ENCODE peak calls at places on chromosomes 7 and 10, in four cellular contexts. C is NCI-H1417, N is dermis blood vessel endothelial cell, A is thyroid gland. U is an unnamed sample.

GRCh38 chr7:130290745-130291144 is 2.2 kb upstream of the CPA4 start:
- DNase-seq in C (no peak), N (peak; percentile 7), A (no peak), U (peak; percentile 66)

GRCh38 chr10:112314822-112315474 is 31.7 kb downstream of the TECTB start:
- DNase-seq in C (peak; percentile 67), N (peak; percentile 91), A (peak; percentile 83), U (peak; percentile 46)

GRCh38 chr10:112361951-112362770 is 11.8 kb upstream of the ACSL5 start:
- DNase-seq in C (peak; percentile 12), N (peak; percentile 90), A (peak; percentile 51), U (peak; percentile 91)

GRCh38 chr7:36128448-36129047 is 24.5 kb upstream of the EEPD1 start:
- DNase-seq in C (peak; percentile 40), N (peak; percentile 92), A (peak; percentile 76), U (peak; percentile 92)

GRCh38 chr7:108498481-108498880 is 27.5 kb downstream of the PNPLA8 start:
- DNase-seq in C (no peak), N (no peak), A (no peak), U (no peak)

GRCh38 chr10:24034571-24034970 is 174.4 kb upstream of the KIAA1217 start:
- DNase-seq in C (no peak), N (no peak), A (peak; percentile 33), U (no peak)

GRCh38 chr7:944744-945143 is 9.7 kb downstream of the ADAP1 start:
- DNase-seq in C (no peak), N (no peak), A (no peak), U (no peak)

GRCh38 chr10:29199344-29199743 is 89.5 kb upstream of the LYZL1 start:
- DNase-seq in C (no peak), N (no peak), A (no peak), U (no peak)

GRCh38 chr10:89153971-89154370 is 53.1 kb downstream of the CH25H start:
- DNase-seq in C (no peak), N (no peak), A (no peak), U (no peak)

GRCh38 chr10:52071814-52072213 is 242.3 kb upstream of the DKK1 start:
- DNase-seq in C (no peak), N (no peak), A (no peak), U (no peak)

GRCh38 chr10:72309290-72310240 is 35.8 kb downstream of the DDIT4 start:
- DNase-seq in C (peak; percentile 21), N (no peak), A (no peak), U (peak; percentile 42)

GRCh38 chr7:23242321-23242720 is 4.3 kb upstream of the GPNMB start:
- DNase-seq in C (no peak), N (no peak), A (no peak), U (no peak)

GRCh38 chr7:19747740-19748339 is 25.6 kb downstream of the TMEM196 start:
- DNase-seq in C (peak; percentile 81), N (peak; percentile 52), A (no peak), U (no peak)

GRCh38 chr10:69515699-69516547 is 57.3 kb downstream of the NEUROG3 start:
- DNase-seq in C (peak; percentile 63), N (peak; percentile 80), A (peak; percentile 65), U (peak; percentile 61)

GRCh38 chr10:42476101-42476500 is 162.3 kb downstream of the ZNF33B start:
- DNase-seq in C (no peak), N (no peak), A (no peak), U (no peak)

GRCh38 chr7:36852017-36852416 is 127.7 kb upstream of the AOAH start:
- DNase-seq in C (no peak), N (no peak), A (no peak), U (no peak)

GRCh38 chr7:29970158-29970557 is 19.4 kb downstream of the SCRN1 start:
- DNase-seq in C (no peak), N (no peak), A (no peak), U (no peak)

GRCh38 chr10:45464958-45465567 is 91.0 kb downstream of the ALOX5 start:
- DNase-seq in C (peak; percentile 66), N (peak; percentile 85), A (peak; percentile 71), U (peak; percentile 50)

GRCh38 chr10:120841522-120842189 is 9.5 kb upstream of the WDR11 start:
- DNase-seq in C (no peak), N (no peak), A (no peak), U (no peak)

GRCh38 chr7:33155811-33156210 is 26.4 kb downstream of the BBS9 start:
- DNase-seq in C (no peak), N (no peak), A (no peak), U (no peak)

GRCh38 chr7:144027070-144027469 is 21.7 kb upstream of the OR2A5 start:
- DNase-seq in C (peak; percentile 47), N (peak; percentile 54), A (no peak), U (no peak)

GRCh38 chr10:33254556-33255160 is 79.8 kb downstream of the NRP1 start:
- DNase-seq in C (no peak), N (peak; percentile 72), A (no peak), U (no peak)

GRCh38 chr7:127486654-127487053 is 94.1 kb upstream of the ZNF800 start:
- DNase-seq in C (no peak), N (no peak), A (no peak), U (no peak)

GRCh38 chr7:73668103-73668937 is 689 bp downstream of the VPS37D start:
- DNase-seq in C (peak; percentile 52), N (peak; percentile 16), A (no peak), U (no peak)

GRCh38 chr7:120654241-120654640 is 203.7 kb downstream of the TSPAN12 start:
- DNase-seq in C (no peak), N (no peak), A (no peak), U (no peak)

GRCh38 chr7:105187302-105188169 is 173.5 kb downstream of the KMT2E start:
- DNase-seq in C (no peak), N (no peak), A (no peak), U (no peak)

GRCh38 chr7:45892407-45893035 is 4.2 kb downstream of the IGFBP1 start:
- DNase-seq in C (peak; percentile 8), N (no peak), A (no peak), U (no peak)

GRCh38 chr10:48504141-48504885 is 100.6 kb downstream of the ARHGAP22 start:
- DNase-seq in C (no peak), N (no peak), A (peak; percentile 4), U (no peak)

GRCh38 chr10:110530131-110530831 is 32.6 kb downstream of the DUSP5 start:
- DNase-seq in C (no peak), N (peak; percentile 52), A (peak; percentile 53), U (peak; percentile 72)

GRCh38 chr10:129820451-129820850 is 143.6 kb downstream of the EBF3 start:
- DNase-seq in C (no peak), N (no peak), A (no peak), U (no peak)

GRCh38 chr10:6399241-6399701 is 180.8 kb downstream of the PRKCQ start:
- DNase-seq in C (no peak), N (peak; percentile 47), A (peak; percentile 76), U (peak; percentile 2)

GRCh38 chr7:30348083-30348560 is 63.7 kb downstream of the ZNRF2 start:
- DNase-seq in C (no peak), N (peak; percentile 71), A (no peak), U (peak; percentile 65)

GRCh38 chr10:107126668-107127067 is 37.8 kb downstream of the SORCS1 start:
- DNase-seq in C (no peak), N (no peak), A (no peak), U (no peak)

GRCh38 chr7:103048833-103049232 is 25.8 kb downstream of the FBXL13 start:
- DNase-seq in C (peak; percentile 16), N (peak; percentile 24), A (no peak), U (no peak)

GRCh38 chr10:117830832-117831231 is 215.9 kb downstream of the RAB11FIP2 start:
- DNase-seq in C (peak; percentile 96), N (no peak), A (no peak), U (no peak)

GRCh38 chr7:84105582-84105981 is 89.0 kb downstream of the SEMA3A start:
- DNase-seq in C (no peak), N (peak; percentile 64), A (no peak), U (no peak)

GRCh38 chr7:81175291-81175942 is 256.6 kb upstream of the SEMA3C start:
- DNase-seq in C (peak; percentile 35), N (no peak), A (no peak), U (no peak)

GRCh38 chr10:112768121-112768520 is 181.9 kb upstream of the TCF7L2 start:
- DNase-seq in C (no peak), N (no peak), A (no peak), U (no peak)